ENCODE peak calls at places on chromosomes 12 and 14, in ten cellular contexts. K, T, F, V, S, L, P, C, H and B are unnamed samples.

GRCh38 chr14:75274899-75275569 is 3.6 kb upstream of the FOS start:
- DNase-seq in K (no peak), T (peak), F (no peak), V (no peak), S (no peak), L (no peak), P (no peak), C (no peak), H (no peak), B (no peak)

GRCh38 chr14:90381999-90382451 is 14.8 kb upstream of the CALM1 start:
- DNase-seq in K (no peak), T (peak), F (peak), V (peak), S (no peak), L (no peak), P (no peak), C (peak), H (no peak), B (peak)

GRCh38 chr12:62379723-62380045 is 86.9 kb upstream of the MON2 start:
- DNase-seq in K (no peak), T (no peak), F (no peak), V (no peak), S (no peak), L (no peak), P (no peak), C (no peak), H (no peak), B (no peak)

GRCh38 chr14:99261916-99262787 is 9.8 kb downstream of the BCL11B start:
- DNase-seq in K (no peak), T (no peak), F (no peak), V (no peak), S (no peak), L (no peak), P (no peak), C (no peak), H (no peak), B (no peak)

GRCh38 chr12:98754095-98754494 is 109.0 kb downstream of the APAF1 start:
- DNase-seq in K (peak), T (no peak), F (no peak), V (no peak), S (no peak), L (no peak), P (peak), C (no peak), H (peak), B (no peak)

GRCh38 chr14:75001261-75001660 is 1.5 kb upstream of the EIF2B2 start:
- DNase-seq in K (no peak), T (no peak), F (no peak), V (no peak), S (no peak), L (no peak), P (no peak), C (no peak), H (no peak), B (no peak)

GRCh38 chr14:36506732-36507614 is 13.1 kb downstream of the NKX2-1 start:
- DNase-seq in K (no peak), T (no peak), F (no peak), V (no peak), S (no peak), L (no peak), P (no peak), C (no peak), H (no peak), B (no peak)

GRCh38 chr14:74257078-74257987 is 18.1 kb downstream of the VSX2 start:
- DNase-seq in K (no peak), T (peak), F (no peak), V (peak), S (no peak), L (no peak), P (peak), C (peak), H (peak), B (peak)

GRCh38 chr14:65184032-65184764 is 81.9 kb upstream of the MAX start:
- DNase-seq in K (no peak), T (no peak), F (no peak), V (no peak), S (no peak), L (no peak), P (no peak), C (no peak), H (no peak), B (no peak)

GRCh38 chr12:21800011-21800410 is 25.5 kb upstream of the KCNJ8 start:
- DNase-seq in K (no peak), T (no peak), F (no peak), V (no peak), S (no peak), L (no peak), P (no peak), C (no peak), H (no peak), B (no peak)